ENCODE peak calls at places on chromosomes 6 and 20, in four cellular contexts. Y is H9, P is IMR-90, E is H1. W is an unnamed sample.

GRCh38 chr20:38873050-38873581 is 53.1 kb upstream of the FAM83D start:
- DNase-seq in P (no peak), E (no peak), Y (no peak), W (no peak)

GRCh38 chr20:3172933-3173581 is at the start of gene LZTS3:
- DNase-seq in Y (peak), P (peak), E (peak), W (peak)

GRCh38 chr6:21341910-21342309 is 251.6 kb upstream of the SOX4 start:
- DNase-seq in P (no peak), E (no peak), Y (no peak), W (no peak)

GRCh38 chr20:62929051-62929538 is 2.8 kb upstream of the DIDO1 start:
- DNase-seq in E (peak), Y (peak), P (peak), W (peak)

GRCh38 chr20:50743087-50743486 is 11.7 kb downstream of the PARD6B start:
- DNase-seq in P (no peak), Y (no peak), E (no peak), W (no peak)

GRCh38 chr20:33646191-33646590 is 15.9 kb upstream of the C20orf144 start:
- DNase-seq in P (no peak), Y (no peak), E (no peak), W (no peak)

GRCh38 chr20:13322621-13323020 is 101.5 kb downstream of the ISM1 start:
- DNase-seq in P (no peak), E (no peak), Y (no peak), W (peak)

GRCh38 chr6:106125925-106126435 is 39.8 kb downstream of the PRDM1 start:
- DNase-seq in P (no peak), Y (no peak), E (no peak), W (no peak)

GRCh38 chr20:36847009-36847709 is 28.8 kb upstream of the TLDC2 start:
- DNase-seq in Y (no peak), P (peak), E (no peak), W (peak)

GRCh38 chr6:95203153-95203754 is 374.1 kb upstream of the MANEA start:
- DNase-seq in E (no peak), P (peak), Y (no peak), W (peak)

GRCh38 chr6:157763129-157763893 is 59.7 kb upstream of the SNX9 start:
- DNase-seq in E (peak), Y (peak), P (peak), W (peak)

GRCh38 chr6:163438940-163439335 is 24.4 kb downstream of the QKI start:
- DNase-seq in E (no peak), P (no peak), Y (no peak), W (no peak)

GRCh38 chr6:47729019-47729418 is 30.6 kb downstream of the ADGRF4 start:
- DNase-seq in E (no peak), Y (no peak), P (no peak), W (no peak)

GRCh38 chr6:5250451-5250850 is 10.3 kb downstream of the LYRM4 start:
- DNase-seq in Y (no peak), P (no peak), E (no peak), W (no peak)

GRCh38 chr6:82741996-82742385 is 323.6 kb downstream of the UBE3D start:
- DNase-seq in E (no peak), P (no peak), Y (no peak), W (no peak)

GRCh38 chr6:150761771-150762170 is 103.7 kb upstream of the MTHFD1L start:
- DNase-seq in Y (no peak), E (no peak), P (no peak), W (no peak)

GRCh38 chr6:56346958-56347357 is 99.6 kb upstream of the COL21A1 start:
- DNase-seq in E (no peak), P (no peak), Y (no peak), W (peak)

GRCh38 chr6:121590438-121590837 is 155.0 kb downstream of the GJA1 start:
- DNase-seq in Y (no peak), P (peak), E (no peak), W (no peak)

GRCh38 chr20:61964675-61965605 is 100.7 kb downstream of the TAF4 start:
- DNase-seq in P (no peak), Y (no peak), E (peak), W (no peak)

GRCh38 chr6:89932245-89932802 is 38.1 kb downstream of the GJA10 start:
- DNase-seq in Y (no peak), E (peak), P (no peak), W (no peak)

GRCh38 chr6:70210462-70210861 is 92.4 kb downstream of the COL9A1 start:
- DNase-seq in Y (no peak), P (no peak), E (no peak), W (peak)

GRCh38 chr6:64520050-64520449 is 884.4 kb downstream of the PHF3 start:
- DNase-seq in Y (no peak), P (peak), E (no peak), W (peak)

GRCh38 chr20:19735446-19735845 is 22.6 kb upstream of the RIN2 start:
- DNase-seq in Y (peak), E (no peak), P (peak), W (peak)

GRCh38 chr20:3093861-3094361 is 9.4 kb upstream of the AVP start:
- DNase-seq in E (no peak), Y (no peak), P (no peak), W (no peak)

GRCh38 chr6:96460052-96460700 is 61.4 kb upstream of the UFL1 start:
- DNase-seq in Y (no peak), P (no peak), E (no peak), W (no peak)

GRCh38 chr20:33681728-33682353 is 4.3 kb downstream of the E2F1 start:
- DNase-seq in P (no peak), Y (no peak), E (no peak), W (no peak)

GRCh38 chr6:168950500-168951223 is 303.0 kb downstream of the THBS2 start:
- DNase-seq in E (no peak), Y (no peak), P (peak), W (no peak)

GRCh38 chr20:19003759-19004336 is 190.3 kb downstream of the SCP2D1 start:
- DNase-seq in E (no peak), P (no peak), Y (no peak), W (peak)

GRCh38 chr6:115891704-115892225 is 168.9 kb downstream of the FRK start:
- DNase-seq in E (no peak), Y (no peak), P (no peak), W (no peak)

GRCh38 chr20:51481311-51481997 is 61.1 kb downstream of the NFATC2 start:
- DNase-seq in Y (no peak), E (no peak), P (no peak), W (no peak)

GRCh38 chr6:89729818-89730217 is 89.8 kb downstream of the MDN1 start:
- DNase-seq in P (no peak), Y (no peak), E (no peak), W (no peak)

GRCh38 chr6:14467591-14467990 is 350.0 kb downstream of the CD83 start:
- DNase-seq in P (peak), Y (no peak), E (no peak), W (no peak)

GRCh38 chr20:10672579-10673127 is 1.1 kb downstream of the JAG1 start:
- DNase-seq in P (peak), Y (no peak), E (peak), W (peak)

GRCh38 chr6:44222486-44222986 is 859 bp upstream of the SLC29A1 start:
- DNase-seq in Y (no peak), E (no peak), P (no peak), W (no peak)

GRCh38 chr20:38369387-38369786 is 23.1 kb downstream of the LBP start:
- DNase-seq in P (no peak), Y (no peak), E (no peak), W (peak)

GRCh38 chr20:12306107-12306506 is 388.4 kb downstream of the BTBD3 start:
- DNase-seq in P (no peak), E (no peak), Y (no peak), W (no peak)

GRCh38 chr6:52571099-52571755 is 5.6 kb downstream of the TRAM2 start:
- DNase-seq in E (no peak), P (no peak), Y (no peak), W (peak)

GRCh38 chr6:90610671-90611542 is 24.0 kb upstream of the MAP3K7 start:
- DNase-seq in P (peak), Y (peak), E (peak), W (peak)

GRCh38 chr20:35523298-35523888 is 6.1 kb downstream of the C20orf173 start:
- DNase-seq in P (no peak), E (peak), Y (peak), W (peak)

GRCh38 chr6:133923938-133924593 is 29.0 kb upstream of the TBPL1 start:
- DNase-seq in E (peak), P (peak), Y (peak), W (peak)
- H4K5ac ChIP-seq in E (no peak), P (no peak), Y (no peak), W (no peak)

GRCh38 chr6:30688569-30688968 is 2.1 kb upstream of the PPP1R18 start:
- DNase-seq in E (no peak), Y (no peak), P (no peak), W (no peak)
- H2BK15ac ChIP-seq in E (peak), Y (no peak), P (peak), W (no peak)

GRCh38 chr20:46850416-46850815 is 44.2 kb upstream of the EYA2 start:
- DNase-seq in Y (no peak), E (no peak), P (no peak), W (no peak)
- H3K23ac ChIP-seq in Y (no peak), E (no peak), P (no peak), W (no peak)

GRCh38 chr20:59999502-59999901 is 41.3 kb downstream of the CDH26 start:
- DNase-seq in E (no peak), Y (no peak), P (no peak), W (no peak)

GRCh38 chr20:60003776-60004175 is 45.6 kb downstream of the CDH26 start:
- DNase-seq in P (no peak), E (no peak), Y (no peak), W (no peak)

GRCh38 chr20:59997886-59998285 is 39.7 kb downstream of the CDH26 start:
- DNase-seq in E (no peak), Y (no peak), P (no peak), W (no peak)

GRCh38 chr20:60000271-60001026 is 42.2 kb downstream of the CDH26 start:
- DNase-seq in E (no peak), P (no peak), Y (no peak), W (no peak)

DNA sequence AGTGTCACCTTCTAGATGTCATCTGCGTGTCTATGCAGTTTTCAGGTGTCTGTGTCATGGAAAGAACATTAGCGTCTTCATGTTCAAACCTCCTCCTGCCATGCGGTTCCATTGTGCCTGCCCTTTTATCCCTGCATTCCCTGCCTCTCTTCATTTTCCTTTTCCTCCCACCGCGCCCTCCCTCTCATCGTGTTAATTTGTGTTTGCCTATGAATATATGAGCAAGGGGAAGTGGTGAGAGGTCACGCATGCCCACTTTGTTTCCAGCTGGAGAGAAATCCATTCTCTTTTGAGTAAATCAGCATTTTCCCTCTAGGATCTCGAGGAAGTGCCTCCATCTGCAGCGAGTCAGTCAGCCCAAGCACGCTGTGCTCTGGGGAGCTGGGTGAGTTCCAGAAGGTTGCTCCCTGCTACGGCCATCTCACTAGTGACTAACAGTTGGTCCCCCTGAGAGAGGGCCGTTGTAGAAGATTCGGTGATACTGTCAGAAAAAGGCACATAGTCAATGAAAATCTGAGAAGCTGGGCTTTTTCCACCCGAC is 42.9 kb downstream of the CDH26 start:
- DNase-seq in E (no peak), P (peak), Y (no peak), W (no peak)
- H4K5ac ChIP-seq in E (no peak), P (no peak), Y (no peak), W (no peak)

DNA sequence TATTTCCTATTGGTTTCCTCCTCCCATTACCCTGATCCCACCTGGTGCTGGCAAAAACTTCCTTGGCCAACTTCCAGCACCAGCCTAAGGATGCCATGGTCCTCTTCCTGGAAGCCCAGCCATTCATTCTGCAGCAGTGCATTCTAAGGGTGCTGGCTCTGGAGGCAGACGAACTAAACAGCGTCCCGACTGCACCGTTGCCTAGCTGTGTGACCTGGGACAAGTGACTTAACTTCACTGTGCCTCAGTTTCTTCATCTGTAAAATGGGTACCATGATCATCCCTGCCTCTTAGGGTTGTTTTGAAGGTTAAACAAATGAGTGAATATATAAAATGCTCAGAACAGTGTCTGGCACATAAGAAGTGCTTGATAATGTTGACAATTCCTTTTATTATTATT is 120.9 kb upstream of the ZNF217 start:
- DNase-seq in P (no peak), Y (no peak), E (no peak), W (no peak)
- H2BK15ac ChIP-seq in P (no peak), Y (no peak), E (peak), W (no peak)

GRCh38 chr20:44404204-44405181 is 49.0 kb downstream of the HNF4A start:
- DNase-seq in Y (no peak), E (no peak), P (no peak), W (no peak)

GRCh38 chr20:44401052-44401769 is 45.7 kb downstream of the HNF4A start:
- DNase-seq in Y (no peak), P (no peak), E (no peak), W (no peak)

GRCh38 chr20:44401770-44402390 is 46.4 kb downstream of the HNF4A start:
- DNase-seq in P (no peak), Y (no peak), E (no peak), W (no peak)

GRCh38 chr20:44403194-44404112 is 48.0 kb downstream of the HNF4A start:
- DNase-seq in P (no peak), Y (no peak), E (no peak), W (no peak)

DNA sequence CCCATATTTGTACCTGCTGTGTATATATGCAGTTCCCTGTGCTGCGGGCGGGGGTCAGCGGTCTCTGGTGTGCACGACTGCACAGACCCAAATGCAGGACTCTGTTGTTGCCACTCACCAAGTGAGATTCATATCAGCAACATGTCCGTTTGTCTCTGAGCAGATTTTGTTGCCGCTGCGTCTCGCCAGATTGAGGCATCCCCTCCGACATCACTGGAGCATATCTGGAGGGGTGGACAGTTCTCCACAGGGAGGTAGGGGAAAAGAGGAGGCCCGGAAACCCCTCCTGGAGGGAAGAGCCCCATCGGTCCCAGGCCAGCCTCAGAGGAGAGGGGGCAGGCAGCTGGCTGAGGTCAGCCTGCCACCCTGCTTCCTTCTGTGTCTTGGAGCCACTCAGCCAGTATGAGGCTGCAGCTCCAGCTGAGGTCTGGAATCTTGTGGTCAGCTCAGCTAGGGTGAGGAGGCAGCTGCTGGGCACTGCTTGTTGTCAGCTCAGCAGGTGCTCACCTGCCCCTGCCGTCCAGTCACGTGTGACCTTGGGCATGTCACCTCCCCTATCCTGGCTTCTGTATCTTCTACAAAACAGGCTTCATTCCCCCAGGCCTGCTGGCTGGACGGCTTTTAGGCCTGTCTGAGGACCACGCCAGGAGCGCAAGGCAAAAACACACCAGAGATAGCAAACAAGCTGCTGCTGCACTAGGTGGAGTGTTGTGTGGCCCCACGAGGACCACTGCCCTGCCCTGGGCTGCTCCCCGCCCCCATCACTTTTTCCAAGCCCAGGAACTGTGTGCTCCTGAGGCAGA is 47.1 kb downstream of the HNF4A start:
- DNase-seq in Y (no peak), E (no peak), P (no peak), W (no peak)
- H3K23ac ChIP-seq in Y (no peak), E (no peak), P (no peak), W (no peak)

DNA sequence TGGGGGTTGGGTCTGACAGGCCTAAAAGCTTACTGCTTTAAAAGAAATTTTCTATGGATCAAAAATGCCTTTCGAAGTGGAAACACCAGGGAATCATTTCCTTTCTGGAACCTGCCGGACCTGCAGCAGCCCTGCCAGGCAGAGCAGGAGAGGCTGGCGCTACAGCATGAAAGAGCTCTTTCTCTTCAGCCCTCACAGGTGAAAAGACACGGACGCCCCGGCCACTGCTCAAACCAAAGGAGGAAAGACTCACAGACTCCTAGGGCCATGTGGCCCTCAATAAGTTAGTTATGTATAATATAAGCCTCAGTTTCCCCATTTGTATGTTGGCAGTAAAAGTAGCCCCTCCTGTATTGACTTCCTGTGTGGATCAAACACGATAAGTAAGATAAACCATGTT is 8.3 kb downstream of the SCML4 start:
- DNase-seq in Y (no peak), E (peak), P (no peak), W (no peak)
- H4K5ac ChIP-seq in Y (no peak), E (no peak), P (no peak), W (no peak)

GRCh38 chr6:41636803-41637178 is 1.5 kb upstream of the MDFI start:
- DNase-seq in Y (peak), P (no peak), E (peak), W (peak)
- H2BK15ac ChIP-seq in Y (no peak), P (no peak), E (no peak), W (peak)

GRCh38 chr6:158837684-158838625 is 18.8 kb upstream of the EZR start:
- DNase-seq in P (peak), Y (no peak), E (no peak), W (peak)
- H3K23ac ChIP-seq in P (no peak), Y (no peak), E (no peak), W (no peak)

DNA sequence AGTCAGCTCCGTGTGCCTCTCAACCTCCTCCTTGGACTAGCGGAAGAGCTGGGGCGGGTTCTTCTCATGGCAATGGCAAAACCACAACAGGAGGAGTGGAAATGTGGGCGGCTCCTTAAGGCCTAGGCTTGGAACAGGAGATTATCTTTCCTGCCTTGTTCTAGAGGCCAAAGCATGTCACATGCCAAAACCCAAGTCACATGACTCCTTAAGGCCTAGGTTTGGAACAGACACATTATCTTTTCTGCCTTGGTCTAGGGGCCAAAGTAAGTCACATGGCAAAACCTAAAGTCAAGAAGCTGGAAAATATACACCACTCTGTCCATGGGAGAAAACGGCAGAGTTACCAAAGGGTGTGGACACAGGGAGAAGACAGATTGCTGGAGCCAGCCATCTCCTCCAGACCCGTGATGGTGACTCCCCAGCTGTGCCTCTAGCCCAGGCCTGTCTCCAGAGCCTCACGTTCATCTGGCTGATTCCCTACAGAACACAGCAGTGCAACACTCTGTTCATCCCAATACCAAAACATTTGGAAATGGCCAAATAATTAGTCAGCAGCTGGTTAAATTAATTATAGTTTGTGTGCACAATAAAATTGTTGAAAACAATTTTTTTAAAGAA is 34.2 kb downstream of the ANKRD60 start:
- DNase-seq in E (no peak), Y (no peak), P (no peak), W (no peak)
- H4K5ac ChIP-seq in E (no peak), Y (no peak), P (no peak), W (no peak)

W was measured in mesendoderm.